ENCODE peak calls at places on chromosomes 3 and 15, in four cellular contexts. One of them, this sample, is unnamed.

GRCh38 chr3:33544126-33544525 is 103.9 kb upstream of the UBP1 start:
- DNase-seq in GM12878: no peak
- DNase-seq in K562: no peak
- DNase-seq in HepG2: no peak
- DNase-seq in this sample: no peak

GRCh38 chr3:27521179-27521871 is 37.1 kb upstream of the SLC4A7 start:
- DNase-seq in HepG2: peak
- DNase-seq in K562: no peak
- DNase-seq in GM12878: no peak
- DNase-seq in this sample: no peak

GRCh38 chr3:17399586-17399985 is 342.8 kb downstream of the TBC1D5 start:
- DNase-seq in HepG2: no peak
- DNase-seq in K562: no peak
- DNase-seq in GM12878: peak
- DNase-seq in this sample: no peak

GRCh38 chr3:136161516-136161915 is 34.6 kb downstream of the MSL2 start:
- DNase-seq in HepG2: no peak
- DNase-seq in K562: no peak
- DNase-seq in GM12878: no peak
- DNase-seq in this sample: no peak

GRCh38 chr3:174826069-174826468 is 33.1 kb upstream of the NAALADL2 start:
- DNase-seq in GM12878: no peak
- DNase-seq in K562: no peak
- DNase-seq in HepG2: no peak
- DNase-seq in this sample: no peak

GRCh38 chr3:194928831-194929594 is 243.3 kb downstream of the FAM43A start:
- DNase-seq in HepG2: no peak
- DNase-seq in GM12878: no peak
- DNase-seq in K562: peak
- DNase-seq in this sample: peak

GRCh38 chr3:49121244-49121671 is 635 bp upstream of the USP19 start:
- DNase-seq in K562: no peak
- DNase-seq in HepG2: no peak
- DNase-seq in GM12878: no peak
- DNase-seq in this sample: no peak

GRCh38 chr3:65445573-65446204 is 593.0 kb downstream of the MAGI1 start:
- DNase-seq in K562: no peak
- DNase-seq in HepG2: no peak
- DNase-seq in GM12878: no peak
- DNase-seq in this sample: no peak

GRCh38 chr3:149512073-149512782 is 37.7 kb downstream of the TM4SF4 start:
- DNase-seq in HepG2: peak
- DNase-seq in K562: peak
- DNase-seq in GM12878: no peak
- DNase-seq in this sample: peak

GRCh38 chr15:57562220-57562769 is 29.4 kb upstream of the MYZAP start:
- DNase-seq in GM12878: no peak
- DNase-seq in K562: no peak
- DNase-seq in HepG2: no peak
- DNase-seq in this sample: no peak

GRCh38 chr3:137762674-137763593 is 1.2 kb upstream of the SOX14 start:
- DNase-seq in HepG2: no peak
- DNase-seq in K562: no peak
- DNase-seq in GM12878: no peak
- DNase-seq in this sample: peak

GRCh38 chr15:25136119-25136518 is 181.3 kb downstream of the SNRPN start:
- DNase-seq in GM12878: no peak
- DNase-seq in K562: peak
- DNase-seq in HepG2: peak
- DNase-seq in this sample: no peak

GRCh38 chr3:64238971-64239667 is 13.9 kb upstream of the PRICKLE2 start:
- DNase-seq in HepG2: peak
- DNase-seq in K562: no peak
- DNase-seq in GM12878: no peak
- DNase-seq in this sample: peak

GRCh38 chr3:111303760-111304159 is 232.1 kb downstream of the NECTIN3 start:
- DNase-seq in GM12878: no peak
- DNase-seq in HepG2: no peak
- DNase-seq in K562: no peak
- DNase-seq in this sample: no peak

GRCh38 chr3:156739976-156740375 is 65.6 kb downstream of the TIPARP start:
- DNase-seq in HepG2: no peak
- DNase-seq in GM12878: no peak
- DNase-seq in K562: no peak
- DNase-seq in this sample: no peak

GRCh38 chr15:65812921-65813320 is 20.8 kb upstream of the DENND4A start:
- DNase-seq in HepG2: no peak
- DNase-seq in K562: no peak
- DNase-seq in GM12878: no peak
- DNase-seq in this sample: no peak

GRCh38 chr3:138034918-138035317 is 25.0 kb downstream of the CLDN18 start:
- DNase-seq in GM12878: no peak
- DNase-seq in K562: no peak
- DNase-seq in HepG2: no peak
- DNase-seq in this sample: no peak

GRCh38 chr3:138188013-138188352 is 882 bp downstream of the ARMC8 start:
- DNase-seq in HepG2: no peak
- DNase-seq in GM12878: no peak
- DNase-seq in K562: peak
- DNase-seq in this sample: no peak

GRCh38 chr15:40693904-40694705 is 869 bp upstream of the RAD51 start:
- DNase-seq in HepG2: peak
- DNase-seq in GM12878: peak
- DNase-seq in K562: peak
- DNase-seq in this sample: no peak

GRCh38 chr3:39413691-39414420 is 7.3 kb downstream of the RPSA start:
- DNase-seq in GM12878: no peak
- DNase-seq in HepG2: no peak
- DNase-seq in K562: peak
- DNase-seq in this sample: no peak

GRCh38 chr15:74783072-74783807 is 1.4 kb downstream of the CSK start:
- DNase-seq in K562: peak
- DNase-seq in GM12878: no peak
- DNase-seq in HepG2: no peak
- DNase-seq in this sample: no peak
- TF ChIP-seq SP1 in K562: no peak
- TF ChIP-seq SP1 in GM12878: no peak
- TF ChIP-seq SP1 in HepG2: no peak
- TF ChIP-seq SP1 in this sample: no peak

GRCh38 chr3:9422712-9423424 is 25.5 kb downstream of the SETD5 start:
- DNase-seq in GM12878: no peak
- DNase-seq in K562: peak
- DNase-seq in HepG2: peak
- DNase-seq in this sample: no peak
- TF ChIP-seq CBFB in GM12878: no peak
- TF ChIP-seq CBFB in K562: no peak
- TF ChIP-seq CBFB in HepG2: no peak
- TF ChIP-seq CBFB in this sample: no peak

GRCh38 chr15:71114066-71114680 is 1.1 kb upstream of the THSD4 start:
- DNase-seq in GM12878: no peak
- DNase-seq in HepG2: no peak
- DNase-seq in K562: no peak
- DNase-seq in this sample: no peak
- TF ChIP-seq SP1 in GM12878: no peak
- TF ChIP-seq SP1 in HepG2: no peak
- TF ChIP-seq SP1 in K562: no peak
- TF ChIP-seq SP1 in this sample: no peak

GRCh38 chr3:16336876-16337275 is 71.9 kb downstream of the OXNAD1 start:
- DNase-seq in HepG2: no peak
- DNase-seq in GM12878: no peak
- DNase-seq in K562: no peak
- DNase-seq in this sample: no peak

GRCh38 chr3:16332904-16333426 is 68.0 kb downstream of the OXNAD1 start:
- DNase-seq in K562: no peak
- DNase-seq in HepG2: peak
- DNase-seq in GM12878: no peak
- DNase-seq in this sample: no peak

GRCh38 chr3:16335364-16335763 is 70.4 kb downstream of the OXNAD1 start:
- DNase-seq in HepG2: no peak
- DNase-seq in GM12878: no peak
- DNase-seq in K562: no peak
- DNase-seq in this sample: no peak

GRCh38 chr3:16335772-16336621 is 71.0 kb downstream of the OXNAD1 start:
- DNase-seq in K562: no peak
- DNase-seq in HepG2: no peak
- DNase-seq in GM12878: no peak
- DNase-seq in this sample: no peak

DNA sequence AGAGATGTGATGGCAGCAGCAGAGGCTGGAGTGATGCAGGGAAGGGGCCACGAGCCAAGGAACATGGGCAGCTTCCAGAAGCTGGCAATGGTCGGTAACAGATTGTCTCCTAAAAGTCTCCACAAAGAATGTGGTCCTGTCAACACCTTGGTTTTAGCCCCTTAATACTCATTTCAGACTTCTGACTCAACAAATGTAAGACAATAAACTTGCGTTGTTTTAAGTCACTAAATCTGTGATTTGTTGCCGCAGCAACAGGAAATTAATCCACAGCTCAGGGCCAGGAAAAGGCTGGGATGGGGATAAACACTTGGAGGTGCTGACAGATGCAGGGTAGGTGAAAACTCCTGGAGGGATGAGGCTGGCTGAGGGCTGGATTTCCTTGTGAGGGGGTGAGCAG is 69.9 kb downstream of the OXNAD1 start:
- DNase-seq in HepG2: no peak
- DNase-seq in GM12878: no peak
- DNase-seq in K562: no peak
- DNase-seq in this sample: no peak
- TF ChIP-seq CBFB in HepG2: no peak
- TF ChIP-seq CBFB in GM12878: no peak
- TF ChIP-seq CBFB in K562: no peak
- TF ChIP-seq CBFB in this sample: no peak

GRCh38 chr3:170905862-170906261 is 2.6 kb downstream of the EIF5A2 start:
- DNase-seq in GM12878: no peak
- DNase-seq in K562: no peak
- DNase-seq in HepG2: no peak
- DNase-seq in this sample: no peak

GRCh38 chr3:170909129-170909903 is 879 bp upstream of the EIF5A2 start:
- DNase-seq in HepG2: peak
- DNase-seq in GM12878: no peak
- DNase-seq in K562: no peak
- DNase-seq in this sample: no peak

GRCh38 chr3:170910542-170910941 is 2.1 kb upstream of the EIF5A2 start:
- DNase-seq in K562: no peak
- DNase-seq in HepG2: no peak
- DNase-seq in GM12878: no peak
- DNase-seq in this sample: no peak

GRCh38 chr3:170908235-170909116 is at the start of gene EIF5A2:
- DNase-seq in K562: peak
- DNase-seq in GM12878: peak
- DNase-seq in HepG2: peak
- DNase-seq in this sample: peak

GRCh38 chr3:170907519-170908234 is 760 bp downstream of the EIF5A2 start:
- DNase-seq in HepG2: peak
- DNase-seq in GM12878: no peak
- DNase-seq in K562: peak
- DNase-seq in this sample: no peak
- TF ChIP-seq SP1 in HepG2: no peak
- TF ChIP-seq SP1 in GM12878: no peak
- TF ChIP-seq SP1 in K562: no peak
- TF ChIP-seq SP1 in this sample: no peak

GRCh38 chr15:101059381-101060341 is 140.5 kb downstream of the LRRK1 start:
- DNase-seq in HepG2: no peak
- DNase-seq in K562: no peak
- DNase-seq in GM12878: no peak
- DNase-seq in this sample: no peak
- TF ChIP-seq CBFB in HepG2: no peak
- TF ChIP-seq CBFB in K562: no peak
- TF ChIP-seq CBFB in GM12878: no peak
- TF ChIP-seq CBFB in this sample: no peak

GRCh38 chr15:100715571-100716455 is 113.4 kb downstream of the ASB7 start:
- DNase-seq in GM12878: no peak
- DNase-seq in HepG2: peak
- DNase-seq in K562: no peak
- DNase-seq in this sample: no peak

GRCh38 chr15:100713163-100713867 is 110.9 kb downstream of the ASB7 start:
- DNase-seq in K562: no peak
- DNase-seq in GM12878: no peak
- DNase-seq in HepG2: peak
- DNase-seq in this sample: no peak

GRCh38 chr15:100714749-100715342 is 112.5 kb downstream of the ASB7 start:
- DNase-seq in K562: no peak
- DNase-seq in GM12878: no peak
- DNase-seq in HepG2: no peak
- DNase-seq in this sample: no peak

GRCh38 chr15:100712226-100712625 is 109.8 kb downstream of the ASB7 start:
- DNase-seq in K562: no peak
- DNase-seq in GM12878: no peak
- DNase-seq in HepG2: no peak
- DNase-seq in this sample: no peak

GRCh38 chr15:100714034-100714748 is 111.8 kb downstream of the ASB7 start:
- DNase-seq in HepG2: no peak
- DNase-seq in K562: no peak
- DNase-seq in GM12878: no peak
- DNase-seq in this sample: no peak
- TF ChIP-seq SP1 in HepG2: no peak
- TF ChIP-seq SP1 in K562: no peak
- TF ChIP-seq SP1 in GM12878: no peak
- TF ChIP-seq SP1 in this sample: no peak

GRCh38 chr3:61740494-61740893 is 179.1 kb downstream of the PTPRG start:
- DNase-seq in GM12878: no peak
- DNase-seq in K562: no peak
- DNase-seq in HepG2: no peak
- DNase-seq in this sample: no peak
- TF ChIP-seq CBFB in GM12878: no peak
- TF ChIP-seq CBFB in K562: no peak
- TF ChIP-seq CBFB in HepG2: no peak
- TF ChIP-seq CBFB in this sample: no peak

GRCh38 chr3:42080452-42080872 is 10.7 kb upstream of the TRAK1 start:
- DNase-seq in HepG2: peak
- DNase-seq in K562: no peak
- DNase-seq in GM12878: peak
- DNase-seq in this sample: no peak
- TF ChIP-seq SP1 in HepG2: no peak
- TF ChIP-seq SP1 in K562: no peak
- TF ChIP-seq SP1 in GM12878: no peak
- TF ChIP-seq SP1 in this sample: no peak

This sample was measured in WTC11.